ENCODE peak calls at places on chromosome 10, in nine cellular contexts. G, L, Q, H, N, U, E, A and B are unnamed samples.

GRCh38 chr10:30963994-30964930 is 67.4 kb downstream of the ZNF438 start:
- DNase-seq in G (no peak), L (no peak), Q (no peak), H (no peak), N (no peak), U (no peak), E (no peak), A (no peak), B (no peak)

GRCh38 chr10:77592946-77593636 is 44.5 kb downstream of the KCNMA1 start:
- DNase-seq in G (no peak), L (peak; percentile 30), Q (no peak), H (no peak), N (no peak), U (no peak), E (peak; percentile 90), A (peak; percentile 98), B (no peak)

GRCh38 chr10:1488970-1489548 is 248.3 kb downstream of the ADARB2 start:
- DNase-seq in G (no peak), L (peak; percentile 45), Q (no peak), H (no peak), N (peak; percentile 33), U (no peak), E (no peak), A (no peak), B (no peak)

GRCh38 chr10:97169911-97170693 is 15.7 kb downstream of the SLIT1 start:
- DNase-seq in G (no peak), L (peak; percentile 81), Q (no peak), H (no peak), N (no peak), U (peak; percentile 68), E (peak; percentile 57), A (no peak), B (peak; percentile 67)

GRCh38 chr10:86646933-86647332 is 7.4 kb upstream of the OPN4 start:
- DNase-seq in G (no peak), L (no peak), Q (no peak), H (no peak), N (no peak), U (no peak), E (no peak), A (no peak), B (no peak)

GRCh38 chr10:74575191-74575720 is 251.1 kb upstream of the KAT6B start:
- DNase-seq in G (no peak), L (no peak), Q (no peak), H (no peak), N (no peak), U (no peak), E (no peak), A (no peak), B (no peak)

GRCh38 chr10:43872644-43873043 is 224.0 kb upstream of the ZNF32 start:
- DNase-seq in G (no peak), L (no peak), Q (no peak), H (no peak), N (no peak), U (no peak), E (no peak), A (no peak), B (no peak)

GRCh38 chr10:46556515-46557318 is at the start of gene GPRIN2:
- DNase-seq in G (peak; percentile 83), L (peak; percentile 83), Q (no peak), H (peak; percentile 89), N (no peak), U (no peak), E (peak; percentile 67), A (no peak), B (peak; percentile 86)

GRCh38 chr10:6365384-6365783 is 162.7 kb downstream of the PFKFB3 start:
- DNase-seq in G (peak; percentile 9), L (no peak), Q (peak; percentile 53), H (no peak), N (no peak), U (no peak), E (no peak), A (no peak), B (no peak)

GRCh38 chr10:88281592-88282268 is 301.4 kb downstream of the RNLS start:
- DNase-seq in G (no peak), L (no peak), Q (no peak), H (no peak), N (no peak), U (no peak), E (no peak), A (peak; percentile 80), B (no peak)

GRCh38 chr10:126049741-126050140 is 153.4 kb downstream of the FANK1 start:
- DNase-seq in G (no peak), L (no peak), Q (no peak), H (peak; percentile 78), N (no peak), U (peak; percentile 37), E (peak; percentile 79), A (peak; percentile 89), B (no peak)

GRCh38 chr10:86215021-86215420 is 151.6 kb downstream of the GRID1 start:
- DNase-seq in G (no peak), L (no peak), Q (no peak), H (no peak), N (no peak), U (no peak), E (no peak), A (no peak), B (no peak)

GRCh38 chr10:50325449-50326188 is 74.3 kb upstream of the ASAH2 start:
- DNase-seq in G (no peak), L (peak; percentile 22), Q (no peak), H (peak; percentile 58), N (peak; percentile 33), U (peak; percentile 34), E (peak; percentile 87), A (peak; percentile 99), B (no peak)

GRCh38 chr10:114458955-114459354 is 54.7 kb upstream of the AFAP1L2 start:
- DNase-seq in G (peak; percentile 62), L (peak; percentile 50), Q (peak; percentile 8), H (peak; percentile 73), N (peak; percentile 23), U (peak; percentile 38), E (no peak), A (peak; percentile 24), B (peak; percentile 64)

GRCh38 chr10:114538544-114538906 is 119.5 kb downstream of the ABLIM1 start:
- DNase-seq in G (peak; percentile 67), L (peak; percentile 85), Q (no peak), H (no peak), N (no peak), U (no peak), E (no peak), A (no peak), B (peak; percentile 90)

GRCh38 chr10:42475168-42476098 is 162.9 kb downstream of the ZNF33B start:
- DNase-seq in G (no peak), L (no peak), Q (peak; percentile 6), H (no peak), N (no peak), U (peak; percentile 20), E (no peak), A (peak; percentile 36), B (no peak)

GRCh38 chr10:62082729-62083412 is 181.4 kb downstream of the ARID5B start:
- DNase-seq in G (no peak), L (peak; percentile 37), Q (peak; percentile 56), H (no peak), N (no peak), U (no peak), E (no peak), A (peak; percentile 64), B (peak; percentile 16)

GRCh38 chr10:62083413-62083794 is 181.9 kb downstream of the ARID5B start:
- DNase-seq in G (no peak), L (no peak), Q (no peak), H (no peak), N (no peak), U (no peak), E (no peak), A (peak; percentile 64), B (no peak)

GRCh38 chr10:62085404-62085803 is 183.2 kb downstream of the RTKN2 start:
- DNase-seq in G (no peak), L (no peak), Q (no peak), H (no peak), N (no peak), U (no peak), E (no peak), A (no peak), B (no peak)

GRCh38 chr10:62084434-62084833 is 182.9 kb downstream of the ARID5B start:
- DNase-seq in G (no peak), L (no peak), Q (no peak), H (no peak), N (no peak), U (no peak), E (no peak), A (peak; percentile 61), B (no peak)

GRCh38 chr10:62083868-62084267 is 182.4 kb downstream of the ARID5B start:
- DNase-seq in G (no peak), L (peak; percentile 42), Q (no peak), H (no peak), N (no peak), U (peak; percentile 42), E (no peak), A (peak; percentile 89), B (peak; percentile 38)
- H3K27ac ChIP-seq in G (no peak overlapping the region), L (peak overlapping the region; percentile 86), Q (peak overlapping the region; percentile 74), H (peak overlapping the region; percentile 78), N (no peak overlapping the region), U (peak overlapping the region; percentile 78), E (peak overlapping the region; percentile 73), A (peak overlapping the region; percentile 93), B (peak overlapping the region; percentile 72)

GRCh38 chr10:119620241-119620753 is 23.5 kb upstream of the TIAL1 start:
- DNase-seq in G (no peak), L (no peak), Q (no peak), H (no peak), N (no peak), U (no peak), E (no peak), A (peak; percentile 72), B (no peak)

GRCh38 chr10:119620771-119621384 is 24.1 kb upstream of the TIAL1 start:
- DNase-seq in G (no peak), L (no peak), Q (no peak), H (no peak), N (no peak), U (no peak), E (no peak), A (no peak), B (no peak)

GRCh38 chr10:119630300-119630699 is 20.9 kb upstream of the BAG3 start:
- DNase-seq in G (no peak), L (no peak), Q (no peak), H (no peak), N (no peak), U (no peak), E (no peak), A (no peak), B (no peak)

GRCh38 chr10:119625570-119626280 is 25.5 kb upstream of the BAG3 start:
- DNase-seq in G (no peak), L (no peak), Q (no peak), H (no peak), N (no peak), U (no peak), E (no peak), A (no peak), B (no peak)
- H3K27ac ChIP-seq in G (no peak overlapping the region), L (no peak overlapping the region), Q (no peak overlapping the region), H (no peak overlapping the region), N (no peak overlapping the region), U (no peak overlapping the region), E (no peak overlapping the region), A (no peak overlapping the region), B (no peak overlapping the region)

GRCh38 chr10:103235775-103236174 is 9.9 kb upstream of the RPEL1 start:
- DNase-seq in G (no peak), L (no peak), Q (no peak), H (no peak), N (no peak), U (no peak), E (no peak), A (no peak), B (no peak)
- H3K27ac ChIP-seq in G (no peak overlapping the region), L (no peak overlapping the region), Q (no peak overlapping the region), H (no peak overlapping the region), N (no peak overlapping the region), U (no peak overlapping the region), E (no peak overlapping the region), A (no peak overlapping the region), B (no peak overlapping the region)

GRCh38 chr10:16436758-16437539 is at the start of gene PTER:
- DNase-seq in G (peak; percentile 97), L (peak; percentile 99), Q (peak; percentile 78), H (peak; percentile 99), N (peak; percentile 83), U (peak; percentile 99), E (peak; percentile 97), A (peak; percentile 98), B (peak; percentile 100)
- H3K27ac ChIP-seq in G (no peak within 1 kb of the TSS), L (peak within 1 kb of the TSS; percentile 89), Q (peak within 1 kb of the TSS; percentile 53), H (peak within 1 kb of the TSS; percentile 85), N (peak within 1 kb of the TSS; percentile 81), U (peak within 1 kb of the TSS; percentile 91), E (peak within 1 kb of the TSS; percentile 82), A (peak within 1 kb of the TSS; percentile 58), B (peak within 1 kb of the TSS; percentile 73)